ENCODE peak calls at places on chromosomes 4 and X, in nine cellular contexts. F is K562, M is sigmoid colon, G is stomach, V is breast epithelium, K is transverse colon, S is endothelial cell of umbilical vein, Y is HCT116, H is SK-N-MC. A is an unnamed sample.

GRCh38 chrX:136967965-136968364 is 65.8 kb downstream of the GPR101 start:
- DNase-seq in F (no peak), M (no peak), G (no peak), V (no peak), K (no peak), S (no peak), Y (no peak), H (no peak), A (no peak)

GRCh38 chrX:8748855-8749254 is 16.9 kb upstream of the ANOS1 start:
- DNase-seq in F (peak), M (no peak), G (no peak), V (no peak), K (no peak), S (peak), Y (no peak), H (peak), A (no peak)

GRCh38 chr4:25817059-25817681 is 45.6 kb downstream of the SEL1L3 start:
- DNase-seq in F (no peak), M (no peak), G (no peak), V (no peak), K (no peak), S (no peak), Y (no peak), H (no peak), A (no peak)

GRCh38 chr4:100736651-100737450 is 219.0 kb upstream of the EMCN start:
- DNase-seq in F (no peak), M (no peak), G (no peak), V (no peak), K (no peak), S (peak), Y (peak), H (no peak), A (no peak)

GRCh38 chr4:10688022-10688421 is 3.5 kb upstream of the CLNK start:
- DNase-seq in F (no peak), M (no peak), G (no peak), V (no peak), K (no peak), S (no peak), Y (no peak), H (no peak), A (no peak)

GRCh38 chr4:176745902-176746301 is 46.8 kb downstream of the VEGFC start:
- DNase-seq in F (no peak), M (no peak), G (no peak), V (no peak), K (no peak), S (no peak), Y (no peak), H (no peak), A (no peak)

GRCh38 chr4:83378426-83378825 is 43.8 kb upstream of the HPSE start:
- DNase-seq in F (peak), M (no peak), G (no peak), V (no peak), K (no peak), S (no peak), Y (no peak), H (no peak), A (no peak)

GRCh38 chr4:147355849-147356248 is 125.0 kb upstream of the EDNRA start:
- DNase-seq in F (no peak), M (no peak), G (no peak), V (no peak), K (no peak), S (peak), Y (no peak), H (no peak), A (no peak)

GRCh38 chr4:1208266-1208961 is 36.0 kb upstream of the SPON2 start:
- DNase-seq in F (no peak), M (peak), G (no peak), V (no peak), K (peak), S (no peak), Y (no peak), H (no peak), A (peak)

GRCh38 chrX:43882294-43882681 is at the start of gene MAOB:
- DNase-seq in F (peak), M (peak), G (peak), V (no peak), K (peak), S (no peak), Y (no peak), H (no peak), A (peak)

GRCh38 chr4:77006753-77007355 is 57.3 kb downstream of the SEPTIN11 start:
- DNase-seq in F (no peak), M (no peak), G (no peak), V (no peak), K (no peak), S (no peak), Y (no peak), H (no peak), A (no peak)

GRCh38 chr4:71130827-71131603 is 137.6 kb downstream of the DCK start:
- DNase-seq in F (no peak), M (no peak), G (no peak), V (no peak), K (no peak), S (no peak), Y (no peak), H (no peak), A (no peak)

GRCh38 chr4:54118850-54119589 is 19.1 kb downstream of the GSX2 start:
- DNase-seq in F (no peak), M (no peak), G (no peak), V (no peak), K (no peak), S (no peak), Y (no peak), H (no peak), A (no peak)

GRCh38 chr4:85909851-85910250 is 434.9 kb downstream of the ARHGAP24 start:
- DNase-seq in F (no peak), M (no peak), G (peak), V (no peak), K (no peak), S (no peak), Y (no peak), H (no peak), A (no peak)

GRCh38 chrX:136823175-136823574 is 42.4 kb upstream of the ARHGEF6 start:
- DNase-seq in F (no peak), M (no peak), G (no peak), V (no peak), K (no peak), S (no peak), Y (no peak), H (no peak), A (no peak)

GRCh38 chrX:21524008-21524407 is 134.1 kb downstream of the KLHL34 start:
- DNase-seq in F (no peak), M (no peak), G (no peak), V (no peak), K (no peak), S (no peak), Y (no peak), H (no peak), A (no peak)

GRCh38 chr4:169664615-169665014 is 44.2 kb downstream of the CLCN3 start:
- DNase-seq in F (no peak), M (no peak), G (no peak), V (no peak), K (no peak), S (peak), Y (no peak), H (peak), A (no peak)

GRCh38 chr4:38562751-38563198 is 101.2 kb upstream of the KLF3 start:
- DNase-seq in F (no peak), M (peak), G (no peak), V (no peak), K (peak), S (peak), Y (no peak), H (no peak), A (peak)

GRCh38 chr4:102321260-102321991 is 23.9 kb downstream of the SLC39A8 start:
- DNase-seq in F (no peak), M (no peak), G (no peak), V (no peak), K (no peak), S (no peak), Y (no peak), H (no peak), A (no peak)

GRCh38 chr4:15598644-15599043 is 56.5 kb downstream of the FBXL5 start:
- DNase-seq in F (no peak), M (no peak), G (no peak), V (no peak), K (no peak), S (no peak), Y (no peak), H (no peak), A (no peak)

GRCh38 chrX:2723316-2723879 is 28.4 kb upstream of the XG start:
- DNase-seq in F (no peak), M (peak), G (no peak), V (no peak), K (no peak), S (no peak), Y (no peak), H (no peak), A (no peak)

GRCh38 chrX:26925088-26925487 is 538.1 kb downstream of the PPP4R3C start:
- DNase-seq in F (no peak), M (no peak), G (no peak), V (no peak), K (no peak), S (peak), Y (no peak), H (no peak), A (no peak)

GRCh38 chr4:189062047-189062820 is 878.4 kb upstream of the FRG1 start:
- DNase-seq in F (no peak), M (no peak), G (no peak), V (no peak), K (no peak), S (no peak), Y (no peak), H (no peak), A (no peak)

GRCh38 chr4:168560184-168560834 is 63.5 kb downstream of the PALLD start:
- DNase-seq in F (no peak), M (no peak), G (peak), V (no peak), K (no peak), S (peak), Y (no peak), H (no peak), A (no peak)

GRCh38 chr4:82774711-82775171 is 23.9 kb downstream of the SCD5 start:
- DNase-seq in F (no peak), M (no peak), G (no peak), V (no peak), K (no peak), S (no peak), Y (no peak), H (no peak), A (no peak)

GRCh38 chr4:128387600-128388351 is 100.2 kb upstream of the PGRMC2 start:
- DNase-seq in F (no peak), M (no peak), G (no peak), V (no peak), K (no peak), S (no peak), Y (no peak), H (no peak), A (no peak)

GRCh38 chr4:171390626-171391025 is 422.6 kb upstream of the GALNTL6 start:
- DNase-seq in F (no peak), M (no peak), G (no peak), V (no peak), K (no peak), S (no peak), Y (no peak), H (no peak), A (no peak)

GRCh38 chr4:88854481-88854880 is 156.9 kb upstream of the NAP1L5 start:
- DNase-seq in F (no peak), M (no peak), G (no peak), V (no peak), K (no peak), S (no peak), Y (no peak), H (no peak), A (no peak)

GRCh38 chr4:172147702-172148101 is 334.5 kb downstream of the GALNTL6 start:
- DNase-seq in F (no peak), M (no peak), G (no peak), V (no peak), K (no peak), S (no peak), Y (no peak), H (peak), A (no peak)

GRCh38 chr4:116885579-116885978 is 199.8 kb downstream of the TRAM1L1 start:
- DNase-seq in F (no peak), M (no peak), G (no peak), V (no peak), K (no peak), S (no peak), Y (no peak), H (no peak), A (no peak)

DNA sequence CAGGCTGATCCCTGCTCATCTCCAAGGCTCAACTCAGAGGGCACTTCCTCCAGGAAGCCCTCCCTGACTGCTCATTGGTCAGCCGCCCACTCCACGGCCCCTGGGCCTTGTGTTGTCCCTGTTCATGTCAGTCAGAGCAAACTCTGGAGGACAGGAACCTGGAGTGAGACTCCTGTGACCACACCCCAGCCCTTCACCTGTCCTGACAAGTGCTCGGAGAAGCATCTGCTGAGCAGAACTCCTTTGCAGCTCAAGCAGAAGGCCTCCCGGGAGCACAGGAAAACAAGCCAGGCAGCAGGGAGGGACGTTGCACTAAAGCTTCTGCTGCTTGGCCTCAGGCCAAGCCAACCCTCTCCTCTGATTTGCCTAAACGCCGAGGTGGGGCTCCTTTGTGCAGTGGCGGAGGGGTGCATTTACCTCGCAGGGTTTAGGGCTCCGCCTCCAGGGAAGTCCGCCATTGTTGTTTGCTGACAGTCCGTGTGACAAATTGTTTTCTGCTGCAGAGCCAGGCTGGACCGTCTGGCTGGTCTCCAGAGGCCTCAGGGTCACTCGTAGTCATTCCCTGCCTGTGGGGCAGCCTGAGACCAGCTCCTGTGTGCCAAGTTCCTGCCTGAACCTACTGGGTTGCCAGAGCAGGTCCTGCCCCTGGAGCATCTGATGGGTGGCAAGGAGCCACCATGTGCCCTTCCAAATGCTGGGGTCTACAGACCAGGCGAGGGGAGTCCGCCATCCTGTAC is 61.8 kb downstream of the C4orf50 start:
- DNase-seq in F (no peak), M (no peak), G (peak), V (no peak), K (no peak), S (peak), Y (no peak), H (no peak), A (peak)
- H3K27ac ChIP-seq in F (no peak), M (no peak), G (no peak), V (no peak), K (no peak), S (no peak), Y (no peak), H (no peak), A (no peak)

GRCh38 chr4:28443786-28444412 is 1583.3 kb downstream of the STIM2 start:
- DNase-seq in F (no peak), M (no peak), G (no peak), V (no peak), K (no peak), S (no peak), Y (no peak), H (no peak), A (no peak)
- TF ChIP-seq POLR2AphosphoS5 in F (no peak), M (no peak), G (no peak), V (no peak), K (no peak), S (no peak), Y (no peak), H (no peak), A (no peak)

DNA sequence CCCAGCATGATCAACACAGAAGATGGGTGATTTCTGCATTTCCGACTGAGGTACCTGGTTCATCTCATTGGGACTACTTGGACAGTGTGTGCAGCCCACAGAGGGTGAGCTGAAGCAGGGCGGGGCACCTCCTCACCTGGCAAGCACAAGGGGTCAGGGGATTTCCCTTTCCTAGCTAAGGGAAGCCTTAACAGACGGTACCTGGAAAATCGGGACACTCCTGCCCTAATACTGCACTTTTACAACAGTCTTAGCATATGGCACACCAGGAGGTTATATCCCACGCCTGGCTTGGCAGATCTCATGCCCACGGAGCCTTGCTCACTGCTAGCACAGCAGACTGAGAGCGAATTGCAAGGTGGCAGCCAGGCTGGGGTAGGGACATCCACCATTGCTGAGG is 92.9 kb upstream of the GRID2 start:
- DNase-seq in F (no peak), M (no peak), G (no peak), V (no peak), K (no peak), S (no peak), Y (no peak), H (no peak), A (no peak)
- H3K27ac ChIP-seq in F (no peak), M (no peak), G (no peak), V (no peak), K (no peak), S (no peak), Y (no peak), H (no peak), A (no peak)

DNA sequence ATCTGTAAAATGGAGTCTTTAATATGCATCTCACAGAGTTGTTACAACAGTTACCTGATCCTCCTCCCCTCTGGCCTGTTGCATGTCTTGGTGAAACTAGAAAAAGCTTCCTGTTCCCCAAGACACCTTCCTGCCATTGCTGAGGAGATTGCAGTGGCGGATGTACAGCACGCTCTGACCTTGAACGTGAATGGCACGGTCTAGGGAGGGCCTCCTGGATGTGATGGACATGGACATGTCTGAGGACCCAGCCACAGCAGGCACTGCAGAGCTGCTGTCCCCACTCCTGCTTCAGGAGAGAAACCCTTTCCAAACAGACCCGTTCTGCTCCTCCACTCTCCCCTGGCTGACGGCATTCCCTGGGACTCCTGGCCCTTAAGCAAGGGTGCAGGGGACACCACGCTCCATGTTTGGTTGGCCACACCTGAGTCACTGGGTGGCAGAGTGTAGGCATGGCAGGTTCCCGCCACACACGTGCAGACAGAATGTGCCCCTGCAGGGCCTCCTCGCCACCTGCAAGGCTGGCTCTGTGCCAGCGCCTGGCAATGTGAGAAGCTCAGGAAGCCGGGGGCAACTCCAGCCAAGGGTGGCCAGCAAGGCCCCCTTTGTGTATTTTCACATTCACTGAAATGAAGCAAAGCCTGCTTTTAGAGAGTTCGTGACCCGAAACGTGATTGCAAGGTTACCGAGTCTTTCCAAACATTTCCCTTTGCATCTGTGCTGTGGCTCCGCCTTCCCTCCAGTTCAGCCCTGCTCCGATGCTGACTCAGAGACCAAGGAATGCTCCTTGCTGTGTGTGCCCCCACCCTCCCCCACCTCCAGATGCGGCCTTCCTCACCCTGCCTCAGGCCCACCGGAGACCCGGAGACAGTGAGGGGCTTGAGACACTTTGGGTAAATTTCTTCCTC is 46.0 kb downstream of the HTRA3 start:
- DNase-seq in F (no peak), M (peak), G (peak), V (peak), K (peak), S (peak), Y (peak), H (no peak), A (peak)
- TF ChIP-seq POLR2AphosphoS5 in F (no peak), M (peak), G (no peak), V (no peak), K (no peak), S (no peak), Y (peak), H (no peak), A (no peak)

GRCh38 chr4:3313139-3313538 is 20.3 kb downstream of the RGS12 start:
- DNase-seq in F (no peak), M (no peak), G (no peak), V (no peak), K (no peak), S (no peak), Y (no peak), H (no peak), A (peak)
- H3K27ac ChIP-seq in F (no peak), M (no peak), G (no peak), V (no peak), K (no peak), S (no peak), Y (no peak), H (no peak), A (no peak)

DNA sequence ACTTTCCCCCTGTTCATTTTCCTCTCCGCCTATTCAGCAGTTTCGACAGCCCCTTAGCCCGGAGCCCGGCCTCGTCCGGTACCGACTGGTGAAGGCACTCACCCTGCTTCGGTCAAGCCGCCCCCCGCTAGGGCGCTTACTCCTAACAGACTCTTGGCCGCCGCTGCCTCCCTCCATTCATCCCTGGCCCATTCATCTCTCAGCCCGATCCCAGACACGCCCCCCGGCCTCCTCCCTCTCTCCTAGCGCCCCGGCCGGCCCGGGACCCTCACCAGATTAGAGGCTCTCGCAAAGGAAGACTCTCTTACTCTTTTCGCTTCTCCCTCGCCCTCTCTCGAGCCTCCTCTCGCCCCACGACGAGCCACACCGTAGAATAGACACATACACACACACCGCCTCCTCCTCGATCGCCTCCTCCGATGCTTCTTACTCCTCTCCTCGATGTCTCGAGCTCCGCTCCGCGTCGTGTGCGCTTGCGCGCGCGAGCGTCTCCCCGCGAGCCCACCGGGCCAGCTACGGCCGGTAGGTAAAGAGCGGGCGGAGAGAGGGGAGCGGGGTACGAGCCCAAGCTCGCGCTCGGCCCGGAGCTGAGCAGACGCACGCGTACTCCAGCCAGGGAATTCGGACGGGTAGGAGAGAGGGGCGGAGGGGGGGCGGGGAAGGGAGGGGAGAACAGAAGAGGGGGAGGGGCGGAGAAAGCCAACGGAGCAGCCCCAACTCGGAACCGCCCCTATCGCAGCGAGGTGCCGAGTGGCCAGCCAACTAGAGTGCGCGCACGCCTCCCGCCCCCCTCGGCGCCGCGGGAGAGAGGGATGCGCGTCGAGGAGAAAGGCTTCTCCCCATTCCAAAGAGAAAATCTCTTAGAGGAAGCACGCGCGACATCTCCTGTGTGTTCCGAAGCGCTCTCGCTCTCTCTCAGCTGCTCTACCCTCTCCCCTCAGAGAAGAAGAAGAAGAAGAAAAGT is at the start of gene WNK3:
- DNase-seq in F (no peak), M (peak), G (peak), V (peak), K (peak), S (peak), Y (no peak), H (peak), A (peak)
- TF ChIP-seq POLR2AphosphoS5 in F (no peak), M (peak), G (peak), V (no peak), K (no peak), S (no peak), Y (no peak), H (peak), A (no peak)

A was measured in suprapubic skin.